ENCODE peak calls at places on chromosomes 11 and 22, in five cellular contexts. D, B, I, V and A are unnamed samples.

GRCh38 chr11:74611369-74611861 is 19.0 kb downstream of the POLD3 start:
- DNase-seq in D (peak; percentile 11), B (no peak), I (no peak), V (no peak), A (peak; percentile 75)

GRCh38 chr11:1476946-1477736 is 9.4 kb downstream of the MOB2 start:
- DNase-seq in D (no peak), B (no peak), I (no peak), V (no peak), A (no peak)

GRCh38 chr11:74663315-74663714 is 67.9 kb downstream of the CHRDL2 start:
- DNase-seq in D (no peak), B (no peak), I (no peak), V (no peak), A (no peak)

GRCh38 chr22:47781427-47782111 is 1019.1 kb downstream of the TBC1D22A start:
- DNase-seq in D (no peak), B (no peak), I (no peak), V (no peak), A (no peak)

GRCh38 chr11:12529793-12530192 is 144.4 kb upstream of the TEAD1 start:
- DNase-seq in D (no peak), B (no peak), I (no peak), V (no peak), A (no peak)

GRCh38 chr22:20636075-20636812 is 128.8 kb downstream of the MED15 start:
- DNase-seq in D (no peak), B (no peak), I (no peak), V (no peak), A (no peak)

GRCh38 chr11:71563401-71563800 is 2.0 kb upstream of the KRTAP5-10 start:
- DNase-seq in D (peak; percentile 67), B (no peak), I (no peak), V (no peak), A (peak; percentile 81)

GRCh38 chr22:39139933-39140332 is 12.5 kb downstream of the CBX7 start:
- DNase-seq in D (no peak), B (no peak), I (no peak), V (no peak), A (no peak)

GRCh38 chr11:65066805-65067291 is 8.5 kb upstream of the NAALADL1 start:
- DNase-seq in D (no peak), B (no peak), I (no peak), V (no peak), A (no peak)

GRCh38 chr11:76598426-76598839 is 72.1 kb downstream of the LRRC32 start:
- DNase-seq in D (peak; percentile 50), B (no peak), I (peak; percentile 46), V (no peak), A (peak; percentile 66)

GRCh38 chr11:95653099-95653498 is 136.5 kb downstream of the FAM76B start:
- DNase-seq in D (no peak), B (no peak), I (no peak), V (no peak), A (no peak)